ENCODE peak calls at places on chromosomes 13 and 19, in seven cellular contexts. E is GF-D8, K is choroid plexus epithelial cell, C is ascending aorta, V is mesothelial cell of epicardium, J is iPS-NIHi11, S is WERI-Rb-1. N is an unnamed sample.

GRCh38 chr13:104461049-104461448 is 1394.8 kb upstream of the SLC10A2 start:
- DNase-seq in E (no peak), K (no peak), C (no peak), V (no peak), J (peak; percentile 26), S (no peak), N (no peak)

GRCh38 chr13:42875448-42876269 is 94.3 kb downstream of the FAM216B start:
- DNase-seq in E (no peak), K (peak; percentile 85), C (no peak), V (no peak), J (peak; percentile 40), S (no peak), N (no peak)

GRCh38 chr13:95714142-95714832 is 37.3 kb downstream of the DNAJC3 start:
- DNase-seq in E (peak; percentile 51), K (peak; percentile 77), C (no peak), V (no peak), J (no peak), S (no peak), N (peak; percentile 87)

GRCh38 chr13:19864018-19864338 is 529 bp upstream of the ZMYM5 start:
- DNase-seq in E (peak; percentile 81), K (peak; percentile 83), C (peak; percentile 24), V (no peak), J (no peak), S (peak; percentile 60), N (peak; percentile 63)

GRCh38 chr19:15421726-15422260 is 3.0 kb upstream of the AKAP8L start:
- DNase-seq in E (no peak), K (no peak), C (no peak), V (no peak), J (no peak), S (no peak), N (no peak)

GRCh38 chr19:37778613-37779138 is 710 bp downstream of the ZNF573 start:
- DNase-seq in E (no peak), K (peak; percentile 28), C (no peak), V (no peak), J (peak; percentile 11), S (no peak), N (peak; percentile 12)

GRCh38 chr13:37995052-37995451 is 125.5 kb upstream of the TRPC4 start:
- DNase-seq in E (no peak), K (peak; percentile 60), C (no peak), V (no peak), J (peak; percentile 49), S (no peak), N (no peak)

GRCh38 chr13:91045351-91046034 is 302.0 kb upstream of the MIR17HG start:
- DNase-seq in E (no peak), K (peak; percentile 46), C (no peak), V (no peak), J (peak; percentile 21), S (peak; percentile 30), N (no peak)

GRCh38 chr13:37143901-37144300 is 38.4 kb upstream of the CSNK1A1L start:
- DNase-seq in E (no peak), K (peak; percentile 63), C (no peak), V (no peak), J (no peak), S (no peak), N (no peak)

GRCh38 chr13:76000131-76000530 is 364.0 kb downstream of the LMO7 start:
- DNase-seq in E (peak; percentile 50), K (no peak), C (no peak), V (no peak), J (no peak), S (no peak), N (peak; percentile 44)

GRCh38 chr19:49214701-49215100 is 57.1 kb downstream of the TRPM4 start:
- DNase-seq in E (no peak), K (no peak), C (no peak), V (no peak), J (no peak), S (no peak), N (no peak)

GRCh38 chr19:43562698-43563241 is 12.6 kb downstream of the XRCC1 start:
- DNase-seq in E (peak; percentile 100), K (peak; percentile 89), C (peak; percentile 72), V (no peak), J (no peak), S (no peak), N (peak; percentile 99)

GRCh38 chr13:93151277-93151676 is 75.3 kb upstream of the GPC6 start:
- DNase-seq in E (peak; percentile 29), K (peak; percentile 96), C (no peak), V (no peak), J (no peak), S (no peak), N (peak; percentile 85)

GRCh38 chr13:109859216-109859835 is 72.9 kb upstream of the IRS2 start:
- DNase-seq in E (no peak), K (no peak), C (no peak), V (no peak), J (no peak), S (no peak), N (no peak)

GRCh38 chr19:18060472-18060871 is 26.3 kb downstream of the IL12RB1 start:
- DNase-seq in E (no peak), K (no peak), C (no peak), V (no peak), J (peak; percentile 33), S (peak; percentile 39), N (no peak)

GRCh38 chr19:2607712-2608601 is 94.5 kb downstream of the GNG7 start:
- DNase-seq in E (no peak), K (no peak), C (no peak), V (no peak), J (no peak), S (no peak), N (no peak)

GRCh38 chr19:38727306-38727867 is 16.9 kb downstream of the CAPN12 start:
- DNase-seq in E (no peak), K (no peak), C (no peak), V (no peak), J (no peak), S (no peak), N (no peak)

GRCh38 chr19:43774103-43774939 is 6.5 kb downstream of the KCNN4 start:
- DNase-seq in E (no peak), K (peak; percentile 74), C (no peak), V (peak; percentile 78), J (peak; percentile 92), S (no peak), N (no peak)

GRCh38 chr19:55451163-55451521 is 8.0 kb upstream of the SHISA7 start:
- DNase-seq in E (no peak), K (no peak), C (no peak), V (no peak), J (peak; percentile 55), S (no peak), N (no peak)

GRCh38 chr13:101714195-101714594 is 261.7 kb downstream of the ITGBL1 start:
- DNase-seq in E (no peak), K (no peak), C (no peak), V (no peak), J (no peak), S (no peak), N (no peak)

GRCh38 chr13:98945863-98946605 is 31.8 kb downstream of the DOCK9 start:
- DNase-seq in E (no peak), K (no peak), C (no peak), V (no peak), J (no peak), S (no peak), N (no peak)

GRCh38 chr19:48419158-48419920 is 25.9 kb downstream of the GRIN2D start:
- DNase-seq in E (no peak), K (peak; percentile 57), C (no peak), V (no peak), J (peak; percentile 83), S (peak; percentile 60), N (peak; percentile 44)

N was measured in AML-193.